ENCODE peak calls at places on chromosome X, in five cellular contexts. R is uterus, G is MM.1S, X is mucosa of descending colon, C is HCT116. M is an unnamed sample.

GRCh38 chrX:136608295-136608933 is 39.5 kb upstream of the CD40LG start:
- DNase-seq in R (no peak), G (peak), X (peak), C (peak), M (no peak)

GRCh38 chrX:118356154-118356701 is 10.3 kb downstream of the WDR44 start:
- DNase-seq in R (no peak), G (no peak), X (no peak), C (no peak), M (no peak)

GRCh38 chrX:19548934-19549333 is 33.6 kb upstream of the MAP3K15 start:
- DNase-seq in R (no peak), G (no peak), X (no peak), C (no peak), M (no peak)

GRCh38 chrX:12360991-12361598 is 222.8 kb downstream of the FRMPD4 start:
- DNase-seq in R (no peak), G (no peak), X (no peak), C (no peak), M (no peak)

GRCh38 chrX:84709987-84710386 is 207.7 kb upstream of the HDX start:
- DNase-seq in R (no peak), G (no peak), X (no peak), C (no peak), M (no peak)

GRCh38 chrX:81708506-81708905 is 506.6 kb downstream of the SH3BGRL start:
- DNase-seq in R (no peak), G (no peak), X (no peak), C (no peak), M (no peak)

GRCh38 chrX:10903518-10903917 is 207.6 kb upstream of the HCCS start:
- DNase-seq in R (no peak), G (no peak), X (no peak), C (no peak), M (no peak)

GRCh38 chrX:110703641-110704040 is 92.0 kb downstream of the CHRDL1 start:
- DNase-seq in R (no peak), G (no peak), X (peak), C (no peak), M (no peak)

GRCh38 chrX:73206366-73206765 is 8.3 kb downstream of the NAP1L2 start:
- DNase-seq in R (no peak), G (no peak), X (no peak), C (no peak), M (no peak)

GRCh38 chrX:21932277-21932996 is 8.1 kb upstream of the SMS start:
- DNase-seq in R (no peak), G (no peak), X (no peak), C (no peak), M (no peak)

GRCh38 chrX:150983526-150984163 is 510 bp downstream of the HMGB3 start:
- DNase-seq in R (no peak), G (peak), X (no peak), C (no peak), M (peak)

GRCh38 chrX:124328765-124329164 is 3.7 kb upstream of the TEX13D start:
- DNase-seq in R (no peak), G (no peak), X (no peak), C (no peak), M (no peak)

GRCh38 chrX:74526786-74527185 is 87.6 kb downstream of the RLIM start:
- DNase-seq in R (no peak), G (no peak), X (no peak), C (no peak), M (no peak)

GRCh38 chrX:65926095-65927019 is 113.5 kb downstream of the VSIG4 start:
- DNase-seq in R (no peak), G (peak), X (peak), C (no peak), M (no peak)

GRCh38 chrX:120672389-120672788 is 42.5 kb upstream of the C1GALT1C1 start:
- DNase-seq in R (peak), G (no peak), X (no peak), C (peak), M (no peak)

GRCh38 chrX:115142057-115142456 is 47.2 kb upstream of the RBMXL3 start:
- DNase-seq in R (no peak), G (no peak), X (no peak), C (no peak), M (no peak)

GRCh38 chrX:115147220-115147619 is 42.0 kb upstream of the RBMXL3 start:
- DNase-seq in R (no peak), G (peak), X (no peak), C (peak), M (peak)
- TF ChIP-seq CTCF in R (peak), G (peak), X (no peak), C (peak), M (peak)

GRCh38 chrX:123173833-123174232 is 10.2 kb upstream of the GRIA3 start:
- DNase-seq in R (no peak), G (peak), X (no peak), C (peak), M (peak)
- TF ChIP-seq CTCF in R (no peak), G (peak), X (no peak), C (peak), M (peak)

GRCh38 chrX:39440734-39441305 is 639.6 kb downstream of the MID1IP1 start:
- DNase-seq in R (no peak), G (peak), X (no peak), C (no peak), M (no peak)

GRCh38 chrX:39439910-39440733 is 638.9 kb downstream of the MID1IP1 start:
- DNase-seq in R (no peak), G (peak), X (peak), C (no peak), M (no peak)

GRCh38 chrX:39437670-39438441 is 636.6 kb downstream of the MID1IP1 start:
- DNase-seq in R (no peak), G (no peak), X (no peak), C (no peak), M (no peak)

GRCh38 chrX:39442332-39442731 is 641.1 kb downstream of the MID1IP1 start:
- DNase-seq in R (no peak), G (no peak), X (no peak), C (no peak), M (no peak)

DNA sequence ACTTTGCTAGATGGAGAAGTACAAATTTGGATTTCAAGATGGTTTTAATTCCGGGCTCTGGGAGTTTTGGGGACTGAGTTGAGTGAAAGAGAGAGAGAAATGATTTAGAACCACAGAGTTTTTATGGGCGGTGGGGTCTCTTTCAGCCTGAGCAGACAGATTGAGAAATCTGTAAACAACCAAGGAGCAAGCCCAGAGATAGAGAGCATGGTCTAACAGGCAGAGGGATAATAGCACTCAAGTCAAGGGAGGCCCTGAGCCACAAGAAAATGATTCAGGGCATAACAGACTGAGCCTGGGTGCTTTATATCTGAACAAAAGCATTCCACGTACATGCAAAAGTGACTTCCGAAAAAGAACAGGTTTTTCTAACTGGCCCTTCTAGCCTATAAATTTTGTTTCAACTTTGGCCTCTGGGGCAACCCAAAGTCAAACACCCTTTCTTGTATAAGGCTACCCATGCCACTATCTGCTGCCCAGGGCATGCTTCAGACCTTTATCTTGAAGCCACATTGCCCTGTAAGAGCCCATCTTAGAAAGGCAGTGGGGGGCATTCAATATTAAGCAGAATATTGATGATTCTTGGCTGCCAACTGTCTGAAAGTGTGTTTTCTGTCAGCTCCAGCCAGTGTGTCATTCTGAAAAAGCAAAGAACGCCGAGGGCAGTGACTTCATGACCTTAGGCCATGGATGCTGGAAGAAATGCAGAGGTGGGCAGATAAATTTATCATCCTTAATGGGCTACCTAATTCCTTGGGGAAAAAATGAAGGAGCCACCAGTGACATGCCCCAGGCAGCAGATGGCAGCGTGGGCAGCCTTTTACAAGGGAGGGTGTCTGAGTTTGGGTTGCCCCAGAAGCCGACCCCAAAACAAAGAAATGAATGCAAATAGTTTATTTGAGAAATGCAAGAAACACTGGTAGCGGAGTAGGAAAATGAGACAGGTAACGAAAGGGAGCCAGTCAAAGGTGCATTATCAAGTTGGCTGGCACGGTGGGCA is 637.6 kb downstream of the MID1IP1 start:
- DNase-seq in R (no peak), G (no peak), X (no peak), C (no peak), M (no peak)
- TF ChIP-seq CTCF in R (no peak), G (no peak), X (no peak), C (no peak), M (peak)

DNA sequence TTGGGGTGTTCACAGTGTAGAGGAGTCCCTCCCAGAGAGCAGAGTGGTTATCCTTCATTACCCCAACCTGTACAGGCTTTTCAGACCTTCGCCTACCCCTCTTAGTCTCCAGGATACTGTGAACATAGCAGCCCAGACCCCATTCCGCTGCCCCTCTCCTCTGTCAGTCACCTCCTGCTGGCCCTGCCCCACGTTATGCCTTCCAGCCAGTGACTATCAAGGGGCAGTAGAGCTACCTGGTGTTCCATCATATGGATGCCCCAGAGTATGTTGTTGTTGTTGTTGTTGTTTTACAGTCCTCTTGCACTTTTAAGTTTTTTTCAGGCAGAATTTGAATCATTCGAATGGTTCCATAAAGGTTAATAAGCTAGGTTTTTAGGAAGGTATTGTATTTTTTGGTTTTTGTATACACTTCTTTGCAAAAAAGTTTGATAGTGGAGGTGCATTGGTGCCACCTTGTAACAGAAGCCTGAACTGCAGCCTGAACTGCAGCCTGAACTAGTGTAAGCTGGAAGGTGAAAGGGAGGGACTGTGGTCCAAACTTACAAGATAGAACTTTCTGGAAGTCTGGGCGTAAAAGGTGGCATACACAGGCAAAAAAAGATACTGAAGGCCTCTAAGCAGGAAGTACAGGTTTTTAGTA is 101.4 kb upstream of the RAB40AL start:
- DNase-seq in R (no peak), G (peak), X (peak), C (no peak), M (peak)
- TF ChIP-seq CTCF in R (peak), G (peak), X (no peak), C (peak), M (peak)